ENCODE peak calls at places on chromosomes 1 and 21, in five cellular contexts. S is brain microvascular endothelial cell, U is HCT116, L is HFFc6, E is upper lobe of right lung. I is an unnamed sample.

GRCh38 chr1:167671727-167672511 is 41.9 kb downstream of the RCSD1 start:
- DNase-seq in U (no peak), E (no peak), S (no peak), L (no peak), I (no peak)

GRCh38 chr1:101974599-101975225 is 22.0 kb downstream of the OLFM3 start:
- DNase-seq in L (no peak), U (no peak), S (no peak), E (no peak), I (no peak)

GRCh38 chr1:42148166-42148565 is 5.0 kb upstream of the GUCA2B start:
- DNase-seq in U (no peak), E (no peak), S (no peak), L (no peak), I (no peak)

GRCh38 chr1:85359874-85360708 is 83.7 kb upstream of the BCL10 start:
- DNase-seq in E (no peak), S (no peak), L (peak), U (no peak), I (no peak)

GRCh38 chr1:238672262-238672661 is 714.1 kb upstream of the CHRM3 start:
- DNase-seq in U (no peak), S (no peak), E (no peak), L (no peak), I (no peak)

GRCh38 chr1:12177999-12178441 is 11.2 kb downstream of the TNFRSF1B start:
- DNase-seq in S (peak), E (peak), U (peak), L (peak), I (peak)

GRCh38 chr1:174191255-174191906 is 32.1 kb downstream of the RABGAP1L start:
- DNase-seq in U (no peak), S (peak), L (peak), E (no peak), I (peak)

GRCh38 chr1:221712776-221713431 is 29.0 kb downstream of the DUSP10 start:
- DNase-seq in L (no peak), U (no peak), E (no peak), S (no peak), I (no peak)

GRCh38 chr21:46154155-46154954 is 1.0 kb downstream of the FTCD start:
- DNase-seq in U (no peak), L (no peak), E (peak), S (no peak), I (no peak)

GRCh38 chr1:111290640-111291039 is at the start of gene CHIA:
- DNase-seq in E (no peak), S (no peak), U (no peak), L (no peak), I (no peak)

GRCh38 chr21:33334191-33334590 is 9.4 kb downstream of the IFNAR1 start:
- DNase-seq in E (no peak), U (no peak), L (no peak), S (no peak), I (no peak)

GRCh38 chr1:16245476-16246196 is 8.7 kb upstream of the CPLANE2 start:
- DNase-seq in E (no peak), S (no peak), U (no peak), L (no peak), I (no peak)

GRCh38 chr1:199778324-199778955 is 249.1 kb upstream of the NR5A2 start:
- DNase-seq in L (no peak), E (no peak), U (no peak), S (no peak), I (no peak)

GRCh38 chr1:194117582-194117981 is 931.2 kb upstream of the B3GALT2 start:
- DNase-seq in L (no peak), U (no peak), E (no peak), S (no peak), I (no peak)
- TF ChIP-seq CTCF in L (no peak), U (peak), E (no peak), S (peak), I (no peak)

GRCh38 chr21:44489962-44490361 is 34.7 kb downstream of the LRRC3 start:
- DNase-seq in U (peak), L (no peak), E (no peak), S (no peak), I (no peak)
- TF ChIP-seq CTCF in U (peak), L (peak), E (no peak), S (peak), I (no peak)

DNA sequence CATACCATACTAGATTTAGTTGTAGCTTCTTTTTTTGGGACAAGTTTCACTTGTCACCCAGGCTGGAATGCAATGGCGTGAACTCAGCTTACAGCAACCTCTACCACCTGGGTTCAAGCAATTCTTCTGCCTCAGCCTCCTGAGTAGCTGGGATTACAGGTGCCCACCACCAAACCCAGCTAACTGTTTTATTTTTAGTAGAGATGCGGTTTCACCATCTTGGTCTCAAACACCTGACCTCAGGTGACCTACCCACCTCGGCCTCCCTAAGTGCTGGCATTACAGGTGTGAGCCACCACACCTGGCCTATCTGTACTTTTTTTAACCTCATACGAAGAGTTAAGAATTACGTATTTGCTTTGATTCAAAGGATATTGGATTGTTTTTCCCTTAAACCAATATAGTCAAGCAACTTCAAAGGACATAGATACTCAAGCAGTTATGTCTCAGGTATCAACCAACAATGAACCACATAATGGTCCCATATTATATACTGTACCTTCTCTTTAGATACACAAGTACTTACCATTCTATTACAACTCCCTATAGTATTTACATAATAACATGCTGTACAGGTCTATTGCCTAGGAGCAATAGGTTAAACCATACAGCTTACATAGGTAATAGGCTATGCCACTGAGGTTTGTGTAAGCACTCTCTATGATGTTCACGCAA is 7.5 kb downstream of the HMGN1 start:
- DNase-seq in S (no peak), U (no peak), E (no peak), L (no peak), I (no peak)
- TF ChIP-seq CTCF in S (no peak), U (no peak), E (no peak), L (no peak), I (no peak)

DNA sequence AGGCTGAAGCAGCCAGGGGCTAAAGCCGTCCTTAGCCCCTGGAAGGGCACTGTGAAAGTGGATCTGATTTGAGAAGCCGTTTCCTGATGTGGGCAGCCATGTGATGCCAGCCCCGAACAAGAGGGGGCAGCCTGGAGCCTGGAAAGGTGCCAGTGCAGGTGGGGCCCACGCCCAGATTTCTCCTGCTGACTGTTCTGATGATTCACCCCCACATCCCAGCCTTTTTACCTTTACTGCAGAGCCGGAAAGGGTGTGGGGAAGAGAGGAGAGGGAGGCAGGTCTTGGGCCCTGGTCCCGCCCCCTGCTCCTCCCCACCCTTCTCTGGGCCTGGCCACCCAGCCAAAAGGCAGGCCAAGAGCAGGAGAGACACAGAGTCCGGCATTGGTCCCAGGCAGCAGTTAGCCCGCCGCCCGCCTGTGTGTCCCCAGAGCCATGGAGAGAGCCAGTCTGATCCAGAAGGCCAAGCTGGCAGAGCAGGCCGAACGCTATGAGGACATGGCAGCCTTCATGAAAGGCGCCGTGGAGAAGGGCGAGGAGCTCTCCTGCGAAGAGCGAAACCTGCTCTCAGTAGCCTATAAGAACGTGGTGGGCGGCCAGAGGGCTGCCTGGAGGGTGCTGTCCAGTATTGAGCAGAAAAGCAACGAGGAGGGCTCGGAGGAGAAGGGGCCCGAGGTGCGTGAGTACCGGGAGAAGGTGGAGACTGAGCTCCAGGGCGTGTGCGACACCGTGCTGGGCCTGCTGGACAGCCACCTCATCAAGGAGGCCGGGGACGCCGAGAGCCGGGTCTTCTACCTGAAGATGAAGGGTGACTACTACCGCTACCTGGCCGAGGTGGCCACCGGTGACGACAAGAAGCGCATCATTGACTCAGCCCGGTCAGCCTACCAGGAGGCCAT is at the start of gene SFN:
- DNase-seq in S (no peak), L (no peak), U (peak), E (peak), I (no peak)
- TF ChIP-seq CTCF in S (peak), L (peak), U (peak), E (peak), I (peak)

GRCh38 chr1:230792691-230793462 is 45.7 kb downstream of the CAPN9 start:
- DNase-seq in E (no peak), L (peak), S (no peak), U (no peak), I (no peak)
- TF ChIP-seq CTCF in E (no peak), L (peak), S (peak), U (no peak), I (peak)

GRCh38 chr1:231943084-231943483 is 316.5 kb downstream of the DISC1 start:
- DNase-seq in E (no peak), L (no peak), S (no peak), U (no peak), I (no peak)
- TF ChIP-seq CTCF in E (no peak), L (no peak), S (no peak), U (no peak), I (no peak)

GRCh38 chr1:207719209-207719608 is 32.6 kb upstream of the CD46 start:
- DNase-seq in E (no peak), S (no peak), U (no peak), L (no peak), I (no peak)

GRCh38 chr1:207711285-207711684 is 40.6 kb upstream of the CD46 start:
- DNase-seq in E (no peak), L (peak), U (peak), S (peak), I (no peak)

DNA sequence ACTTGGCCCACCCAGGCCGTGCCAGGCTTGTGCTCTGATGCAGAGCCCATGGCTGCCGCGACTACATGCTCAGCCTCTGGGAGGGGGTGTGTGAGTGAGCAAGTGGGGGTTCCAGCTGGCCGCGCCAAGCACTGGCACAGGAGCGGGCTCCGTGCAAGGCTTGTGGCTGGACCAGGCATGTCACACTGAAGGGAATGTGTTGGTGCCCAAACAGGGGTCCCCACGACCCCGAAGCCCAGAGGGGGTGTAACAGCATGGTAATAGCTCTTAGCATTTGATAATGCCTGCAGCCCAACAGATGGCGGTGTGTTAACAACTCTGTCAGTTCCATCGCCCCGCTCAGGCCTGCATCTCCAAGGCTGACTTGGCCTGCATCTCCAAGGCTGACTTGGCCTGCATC is 38.3 kb upstream of the CD46 start:
- DNase-seq in E (no peak), L (no peak), S (no peak), U (no peak), I (no peak)
- TF ChIP-seq CTCF in E (no peak), L (no peak), S (no peak), U (no peak), I (no peak)

GRCh38 chr1:6784560-6785317 is 515 bp upstream of the CAMTA1 start:
- DNase-seq in E (peak), U (peak), S (peak), L (peak), I (peak)

GRCh38 chr1:6783956-6784559 is 1.2 kb upstream of the CAMTA1 start:
- DNase-seq in L (no peak), S (no peak), E (no peak), U (no peak), I (no peak)

GRCh38 chr1:6783221-6783620 is 2.0 kb upstream of the CAMTA1 start:
- DNase-seq in S (no peak), L (no peak), E (no peak), U (no peak), I (no peak)

GRCh38 chr1:6785318-6785712 is at the start of gene CAMTA1:
- DNase-seq in E (no peak), L (no peak), S (no peak), U (no peak), I (no peak)

GRCh38 chr1:6785721-6786505 is 659 bp downstream of the CAMTA1 start:
- DNase-seq in L (no peak), S (no peak), U (no peak), E (peak), I (no peak)
- TF ChIP-seq CTCF in L (peak), S (peak), U (no peak), E (peak), I (no peak)

DNA sequence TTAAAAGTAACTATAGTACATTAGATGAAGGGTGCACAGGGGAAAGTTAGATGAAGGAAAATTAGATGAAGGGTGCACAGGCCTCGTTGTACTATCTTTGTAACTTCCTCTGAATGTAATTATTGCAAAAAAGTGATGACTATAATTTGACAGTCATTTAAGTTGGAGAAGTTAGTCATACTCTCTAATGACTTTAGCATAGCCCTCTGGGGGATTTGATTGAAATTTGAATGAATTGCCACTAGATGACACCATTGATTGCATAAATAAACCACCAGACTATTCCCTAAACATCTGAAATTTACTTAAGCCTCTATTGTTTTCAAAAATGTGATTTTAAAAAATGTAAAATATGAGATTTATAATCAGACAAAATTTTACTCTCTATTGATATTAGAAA is 102.6 kb downstream of the TPR start:
- DNase-seq in L (no peak), U (no peak), S (no peak), E (no peak), I (no peak)
- TF ChIP-seq CTCF in L (no peak), U (no peak), S (no peak), E (no peak), I (no peak)

GRCh38 chr1:236253918-236254637 is 27.7 kb downstream of the ERO1B start:
- DNase-seq in U (no peak), S (no peak), L (no peak), E (no peak), I (no peak)

GRCh38 chr1:236253119-236253518 is 28.6 kb downstream of the ERO1B start:
- DNase-seq in S (no peak), L (no peak), E (no peak), U (no peak), I (no peak)

GRCh38 chr1:236251587-236251986 is 30.2 kb downstream of the ERO1B start:
- DNase-seq in U (no peak), E (no peak), L (no peak), S (no peak), I (no peak)
- TF ChIP-seq CTCF in U (no peak), E (no peak), L (no peak), S (no peak), I (no peak)